ENCODE peak calls at places on chromosomes 2 and 18, in seven cellular contexts. K is neural crest cell; E is H7; R is stimulated activated CD4-positive, alpha-beta T cell treated with anti-CD3 and anti-CD28 coated beads, Interleukin-4, amount 100 ng/mL, for 1 hour; D is sciatic nerve; H is HTR-8/SVneo; B is NCI-H2081 treated with DMSO at 0.1 percent for 48 hours. G is an unnamed sample.

GRCh38 chr2:236040600-236041328 is 127.4 kb downstream of the GBX2 start:
- DNase-seq in B (no peak), H (no peak), D (no peak), R (no peak), K (no peak), E (no peak), G (no peak)

GRCh38 chr2:24491626-24492282 is 700 bp downstream of the NCOA1 start:
- DNase-seq in K (peak; percentile 53), H (peak; percentile 57), D (peak; percentile 78), E (peak; percentile 89), B (no peak), R (peak; percentile 59), G (peak; percentile 72)

GRCh38 chr2:69132960-69133590 is 120.1 kb downstream of the ANTXR1 start:
- DNase-seq in E (no peak), K (no peak), H (no peak), B (no peak), R (no peak), D (no peak), G (no peak)

GRCh38 chr2:129744649-129745048 is 234.8 kb upstream of the RAB6C start:
- DNase-seq in B (no peak), K (no peak), R (no peak), D (no peak), H (no peak), E (peak; percentile 75), G (no peak)

GRCh38 chr2:238009563-238009962 is 42.7 kb downstream of the UBE2F start:
- DNase-seq in B (no peak), K (no peak), R (no peak), H (no peak), D (no peak), E (no peak), G (no peak)

GRCh38 chr2:42438685-42439084 is 55.1 kb downstream of the KCNG3 start:
- DNase-seq in H (no peak), K (no peak), R (no peak), E (no peak), D (no peak), B (no peak), G (no peak)

GRCh38 chr2:65228249-65228750 is 669 bp downstream of the ACTR2 start:
- DNase-seq in H (peak; percentile 27), E (no peak), K (no peak), B (peak; percentile 4), R (no peak), D (no peak), G (peak; percentile 63)

GRCh38 chr2:228767196-228767595 is 503.9 kb downstream of the PID1 start:
- DNase-seq in H (no peak), D (no peak), R (no peak), K (no peak), E (no peak), B (no peak), G (no peak)

GRCh38 chr2:84631985-84632384 is 115.7 kb downstream of the DNAH6 start:
- DNase-seq in D (no peak), E (no peak), R (no peak), B (no peak), K (no peak), H (no peak), G (no peak)

GRCh38 chr18:10131783-10132381 is 218.1 kb downstream of the VAPA start:
- DNase-seq in D (no peak), E (peak; percentile 88), B (no peak), K (peak; percentile 23), H (no peak), R (no peak), G (peak; percentile 34)

GRCh38 chr2:166494140-166494544 is at the start of gene SCN7A:
- DNase-seq in H (no peak), B (no peak), K (peak; percentile 57), R (no peak), D (peak; percentile 87), E (peak; percentile 26), G (no peak)

GRCh38 chr2:145096582-145096981 is 576.7 kb upstream of the ZEB2 start:
- DNase-seq in R (no peak), E (no peak), D (no peak), H (no peak), K (no peak), B (no peak), G (no peak)

GRCh38 chr18:32730620-32731021 is 42.2 kb downstream of the KLHL14 start:
- DNase-seq in E (no peak), K (no peak), B (no peak), H (no peak), R (no peak), D (no peak), G (peak; percentile 23)

GRCh38 chr2:227180286-227180685 is 15.9 kb downstream of the COL4A3 start:
- DNase-seq in R (no peak), E (no peak), K (no peak), B (no peak), H (no peak), D (no peak), G (no peak)

GRCh38 chr2:196984888-196985287 is 58.4 kb upstream of the PGAP1 start:
- DNase-seq in R (no peak), K (no peak), D (no peak), E (no peak), B (no peak), H (no peak), G (no peak)

GRCh38 chr18:23357992-23358594 is 95.0 kb upstream of the RIOK3 start:
- DNase-seq in D (peak; percentile 79), E (no peak), H (no peak), B (no peak), K (no peak), R (no peak), G (no peak)

GRCh38 chr2:226461981-226462380 is 337.6 kb downstream of the IRS1 start:
- DNase-seq in R (no peak), K (no peak), H (no peak), B (no peak), E (no peak), D (no peak), G (no peak)

GRCh38 chr18:24228661-24229053 is 89.8 kb downstream of the CABYR start:
- DNase-seq in E (no peak), B (no peak), K (no peak), D (no peak), R (no peak), H (no peak), G (no peak)

GRCh38 chr2:219398721-219399333 is 11.1 kb upstream of the DNPEP start:
- DNase-seq in E (no peak), R (no peak), B (peak; percentile 84), K (no peak), D (no peak), H (no peak), G (no peak)

GRCh38 chr2:61707984-61708852 is 145.6 kb downstream of the FAM161A start:
- DNase-seq in H (peak; percentile 53), B (peak; percentile 63), R (no peak), D (no peak), E (no peak), K (no peak), G (peak; percentile 77)

GRCh38 chr2:188522517-188522916 is 230.8 kb downstream of the GULP1 start:
- DNase-seq in D (no peak), H (no peak), E (no peak), K (no peak), R (no peak), B (no peak), G (no peak)

GRCh38 chr2:105338020-105338385 is 663 bp downstream of the C2orf49 start:
- DNase-seq in H (no peak), E (no peak), R (no peak), D (no peak), K (no peak), B (no peak), G (no peak)

GRCh38 chr2:3185256-3185655 is 192.4 kb downstream of the EIPR1 start:
- DNase-seq in K (no peak), H (no peak), D (no peak), B (no peak), E (no peak), R (no peak), G (no peak)

GRCh38 chr2:12486205-12487118 is 230.3 kb upstream of the TRIB2 start:
- DNase-seq in D (no peak), H (no peak), R (no peak), K (no peak), B (no peak), E (no peak), G (no peak)

GRCh38 chr2:218010116-218010837 is 7.5 kb upstream of the TNS1 start:
- DNase-seq in E (peak; percentile 95), R (peak; percentile 32), D (peak; percentile 75), H (peak; percentile 64), B (no peak), K (peak; percentile 38), G (peak; percentile 83)

GRCh38 chr2:38933653-38934052 is 44.0 kb downstream of the ARHGEF33 start:
- DNase-seq in K (no peak), H (no peak), D (no peak), E (no peak), B (no peak), R (no peak), G (no peak)